ENCODE peak calls at places on chromosomes 6 and 20, in eight cellular contexts. A is Peyer's patch, X is fibroblast of pulmonary artery, L is suprapubic skin, C is astrocyte, D is astrocyte of the spinal cord, G is heart right ventricle, N is foreskin fibroblast. Y is an unnamed sample.

GRCh38 chr6:106882133-106882532 is 92.4 kb downstream of the CD24 start:
- DNase-seq in D (no peak), L (no peak), C (no peak), G (no peak), N (no peak), A (no peak), X (no peak), Y (no peak)

GRCh38 chr6:142881771-142882170 is 63.2 kb downstream of the HIVEP2 start:
- DNase-seq in A (no peak), L (no peak), X (no peak), C (no peak), G (no peak), D (no peak), N (no peak), Y (no peak)

GRCh38 chr6:63802606-63803206 is 167.1 kb downstream of the PHF3 start:
- DNase-seq in N (peak), A (no peak), D (peak), X (peak), C (no peak), L (no peak), G (no peak), Y (peak)

GRCh38 chr20:49424536-49424935 is 57.9 kb downstream of the KCNB1 start:
- DNase-seq in C (peak), L (no peak), D (no peak), N (no peak), G (peak), X (no peak), A (no peak), Y (peak)

GRCh38 chr6:37456126-37456525 is 23.1 kb downstream of the CMTR1 start:
- DNase-seq in D (peak), N (peak), G (no peak), L (no peak), A (no peak), X (peak), C (peak), Y (peak)

GRCh38 chr20:43755390-43755789 is 28.6 kb upstream of the GTSF1L start:
- DNase-seq in D (peak), G (no peak), N (peak), X (peak), L (no peak), A (no peak), C (peak), Y (peak)

GRCh38 chr6:131443014-131443413 is 130.0 kb upstream of the ARG1 start:
- DNase-seq in D (no peak), N (no peak), X (no peak), G (no peak), L (no peak), A (no peak), C (no peak), Y (no peak)

GRCh38 chr6:5497896-5498578 is 236.7 kb downstream of the FARS2 start:
- DNase-seq in X (peak), C (peak), L (no peak), N (peak), A (no peak), D (peak), G (no peak), Y (peak)

GRCh38 chr6:15654250-15654649 is 8.6 kb downstream of the DTNBP1 start:
- DNase-seq in D (no peak), N (no peak), A (no peak), G (no peak), C (no peak), L (no peak), X (no peak), Y (peak)

GRCh38 chr20:22928679-22929078 is 106.4 kb upstream of the SSTR4 start:
- DNase-seq in L (no peak), A (no peak), C (no peak), N (no peak), D (no peak), G (no peak), X (no peak), Y (no peak)

GRCh38 chr6:7545509-7546369 is 4.3 kb downstream of the DSP start:
- DNase-seq in N (no peak), G (no peak), C (no peak), X (no peak), A (no peak), L (no peak), D (no peak), Y (no peak)

GRCh38 chr20:58160451-58161051 is 67.9 kb downstream of the ANKRD60 start:
- DNase-seq in A (no peak), X (no peak), N (peak), C (peak), G (no peak), D (peak), L (no peak), Y (peak)

GRCh38 chr20:41137412-41138216 is at the start of gene PLCG1:
- DNase-seq in C (peak), L (peak), X (peak), N (peak), D (peak), G (peak), A (peak), Y (peak)

GRCh38 chr6:31114970-31115849 is 610 bp downstream of the PSORS1C1 start:
- DNase-seq in G (no peak), N (peak), X (peak), D (peak), C (peak), A (no peak), L (no peak), Y (peak)

GRCh38 chr6:135722679-135723078 is 128.8 kb upstream of the PDE7B start:
- DNase-seq in C (peak), G (no peak), N (peak), X (peak), L (no peak), D (peak), A (no peak), Y (peak)

GRCh38 chr20:33789109-33789857 is 21.9 kb upstream of the CHMP4B start:
- DNase-seq in C (peak), X (peak), N (peak), L (no peak), D (peak), G (peak), A (peak), Y (peak)

GRCh38 chr6:117497237-117497636 is 14.8 kb downstream of the DCBLD1 start:
- DNase-seq in D (no peak), C (no peak), A (no peak), X (no peak), N (no peak), L (no peak), G (no peak), Y (no peak)

GRCh38 chr6:72810571-72811280 is 188.9 kb downstream of the KCNQ5 start:
- DNase-seq in N (peak), C (no peak), A (no peak), L (no peak), X (no peak), G (no peak), D (no peak), Y (no peak)

GRCh38 chr6:125812394-125813231 is 21.9 kb downstream of the NCOA7 start:
- DNase-seq in C (peak), X (peak), G (no peak), L (no peak), D (peak), N (peak), A (no peak), Y (peak)

GRCh38 chr6:20432692-20433091 is 31.0 kb downstream of the E2F3 start:
- DNase-seq in D (no peak), N (no peak), L (no peak), C (no peak), A (no peak), X (no peak), G (no peak), Y (no peak)

GRCh38 chr6:139308284-139308916 is 16.6 kb upstream of the TXLNB start:
- DNase-seq in G (no peak), X (peak), D (peak), L (no peak), A (no peak), N (peak), C (peak), Y (no peak)

GRCh38 chr20:36745234-36745926 is 510 bp downstream of the NDRG3 start:
- DNase-seq in X (no peak), N (no peak), G (peak), C (no peak), A (no peak), L (no peak), D (peak), Y (no peak)

GRCh38 chr6:96832780-96833179 is 4.5 kb downstream of the GPR63 start:
- DNase-seq in A (no peak), X (no peak), D (no peak), G (no peak), C (no peak), L (no peak), N (no peak), Y (no peak)

GRCh38 chr6:96837138-96837971 is at the start of gene GPR63:
- DNase-seq in G (peak), X (peak), D (peak), A (peak), L (peak), C (peak), N (peak), Y (peak)

GRCh38 chr6:96836579-96837137 is 619 bp downstream of the GPR63 start:
- DNase-seq in L (no peak), D (peak), G (no peak), C (no peak), N (peak), A (no peak), X (peak), Y (no peak)

GRCh38 chr6:96834070-96834469 is 3.2 kb downstream of the GPR63 start:
- DNase-seq in D (no peak), N (peak), X (no peak), C (no peak), A (no peak), G (no peak), L (no peak), Y (no peak)
- TF ChIP-seq CTCF in D (no peak), N (no peak), X (no peak), C (no peak), A (no peak), G (no peak), L (no peak), Y (no peak)

GRCh38 chr20:64044484-64045247 is 4.8 kb downstream of the SOX18 start:
- DNase-seq in A (no peak), D (peak), G (peak), X (peak), L (no peak), N (peak), C (no peak), Y (peak)
- H3K4me3 ChIP-seq in A (no peak), D (no peak), G (peak), X (no peak), L (no peak), N (no peak), C (no peak), Y (no peak)

GRCh38 chr6:1991332-1991878 is 254.0 kb downstream of the GMDS start:
- DNase-seq in D (no peak), G (no peak), X (no peak), N (no peak), L (no peak), A (no peak), C (no peak), Y (no peak)

GRCh38 chr6:2000962-2001361 is 244.4 kb downstream of the GMDS start:
- DNase-seq in A (no peak), D (no peak), G (no peak), C (no peak), N (no peak), X (no peak), L (no peak), Y (no peak)

GRCh38 chr6:1993049-1993448 is 252.4 kb downstream of the GMDS start:
- DNase-seq in G (no peak), C (peak), D (peak), A (no peak), N (peak), X (no peak), L (no peak), Y (peak)

GRCh38 chr6:1997702-1998101 is 247.7 kb downstream of the GMDS start:
- DNase-seq in G (no peak), X (no peak), A (no peak), N (no peak), L (no peak), C (no peak), D (no peak), Y (no peak)

GRCh38 chr6:1995521-1996110 is 249.8 kb downstream of the GMDS start:
- DNase-seq in C (peak), G (no peak), D (peak), A (no peak), X (no peak), L (no peak), N (peak), Y (peak)
- TF ChIP-seq CTCF in C (no peak), G (no peak), D (no peak), A (no peak), X (no peak), L (no peak), N (no peak), Y (no peak)

DNA sequence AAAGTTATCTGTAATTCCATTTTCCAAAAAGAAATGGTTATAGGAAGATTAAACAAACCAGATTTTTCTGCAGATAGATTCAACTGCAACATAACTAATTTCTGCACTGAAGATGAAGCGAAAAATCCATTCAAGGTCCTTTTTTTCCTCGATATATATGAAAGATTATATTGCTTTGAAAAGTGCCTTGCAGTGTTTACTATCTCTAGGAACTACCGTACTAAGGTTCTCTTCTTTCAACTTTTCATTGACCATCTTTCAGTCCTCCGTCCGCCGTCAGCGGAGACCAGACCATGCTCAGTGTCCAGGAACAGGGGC is 545 bp downstream of the ZNF322 start:
- DNase-seq in G (no peak), A (no peak), X (no peak), C (no peak), L (no peak), N (no peak), D (no peak), Y (no peak)
- H3K4me3 ChIP-seq in G (peak), A (peak), X (peak), C (peak), L (peak), N (peak), D (peak), Y (peak)

DNA sequence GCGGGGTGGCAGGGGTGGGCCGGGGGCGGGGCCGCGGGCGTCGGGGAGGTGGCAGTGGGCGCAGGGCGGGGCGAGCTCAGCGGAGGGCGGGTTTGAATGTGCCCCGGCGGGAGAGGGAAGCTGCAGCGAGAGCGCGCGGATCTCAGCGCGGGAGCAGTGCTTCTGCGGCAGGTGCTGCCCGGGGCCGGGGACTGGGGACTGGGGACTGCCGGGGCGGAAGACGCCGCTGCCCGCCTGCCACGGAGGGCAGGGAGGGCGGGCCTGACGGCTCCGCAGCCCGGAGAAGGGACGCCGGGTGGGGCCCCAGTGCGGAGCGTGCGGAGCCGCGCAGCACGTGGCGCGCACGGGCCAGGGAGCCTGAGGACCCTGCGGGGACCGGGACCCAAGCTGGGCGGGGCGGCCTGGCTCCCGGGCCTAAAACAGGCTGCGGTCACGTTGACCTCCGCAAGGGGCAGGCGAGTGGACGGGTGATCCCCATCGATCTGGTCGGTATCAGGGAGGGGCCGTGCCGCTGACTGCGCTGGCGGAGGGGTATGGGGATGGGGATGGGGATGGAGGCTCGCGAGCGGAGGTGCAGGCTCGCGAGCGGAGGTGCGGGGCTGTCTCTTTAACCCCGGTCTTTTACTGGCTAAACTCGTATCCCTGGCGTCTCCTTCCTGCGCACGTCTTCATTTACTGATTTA is at the start of gene SLC29A1:
- DNase-seq in A (peak), G (peak), L (no peak), D (peak), C (no peak), X (peak), N (peak), Y (no peak)
- TF ChIP-seq CTCF in A (peak), G (no peak), L (no peak), D (no peak), C (no peak), X (no peak), N (no peak), Y (peak)

GRCh38 chr6:151381722-151382121 is 9.6 kb downstream of the ZBTB2 start:
- DNase-seq in X (no peak), A (no peak), C (no peak), G (no peak), L (no peak), D (no peak), N (no peak), Y (no peak)

GRCh38 chr6:151376440-151376839 is 14.9 kb downstream of the ZBTB2 start:
- DNase-seq in C (no peak), A (no peak), L (no peak), D (no peak), N (no peak), G (no peak), X (no peak), Y (no peak)

GRCh38 chr6:151380848-151381205 is 10.5 kb downstream of the ZBTB2 start:
- DNase-seq in D (no peak), C (no peak), A (no peak), N (no peak), L (no peak), X (no peak), G (no peak), Y (no peak)

GRCh38 chr6:151377095-151377494 is 14.3 kb downstream of the ZBTB2 start:
- DNase-seq in D (no peak), L (no peak), A (no peak), X (no peak), C (no peak), N (no peak), G (no peak), Y (no peak)

DNA sequence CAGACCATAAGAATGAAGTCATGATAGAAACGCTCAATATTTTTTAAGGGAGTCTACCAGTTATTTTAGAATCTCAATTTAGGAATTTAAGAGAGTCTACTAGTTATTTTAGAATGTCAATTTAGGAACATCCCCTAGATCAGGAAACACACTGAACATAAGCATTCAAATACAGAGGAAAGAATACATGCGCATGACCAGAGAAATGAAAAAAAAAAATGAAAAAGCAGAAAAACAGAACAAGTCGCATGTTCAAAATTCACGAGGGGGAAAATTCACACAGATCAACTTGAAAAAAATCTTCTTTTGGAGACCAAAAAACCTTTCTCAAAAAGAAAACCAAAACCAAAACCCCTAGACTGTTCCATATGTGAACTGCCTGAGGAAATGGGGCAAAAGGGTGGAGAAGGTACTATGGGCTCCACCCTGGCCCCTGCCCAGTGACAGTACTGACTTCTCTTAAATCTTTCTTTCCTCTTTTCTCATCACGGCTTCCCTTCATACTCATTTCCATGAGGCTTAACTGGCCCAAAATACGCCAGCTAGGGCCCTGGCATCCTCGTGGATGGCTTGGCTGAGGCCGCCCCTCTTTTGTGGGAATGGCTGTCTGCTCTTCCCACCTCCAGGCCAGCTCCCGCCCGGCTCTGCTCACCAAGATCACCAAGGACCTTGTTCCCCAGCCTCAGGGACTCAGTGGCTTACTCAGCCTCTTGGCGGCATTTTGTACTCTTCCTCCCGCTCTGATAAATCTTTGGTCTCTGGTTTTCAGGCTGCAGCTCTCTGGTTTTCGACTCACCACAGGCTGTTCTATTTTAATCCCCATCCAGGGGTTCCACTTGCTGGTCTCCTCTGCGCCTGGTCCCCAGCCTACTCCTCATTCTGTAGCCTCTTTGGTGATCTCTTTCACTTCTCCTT is 11.2 kb downstream of the ZBTB2 start:
- DNase-seq in C (no peak), N (no peak), G (no peak), X (no peak), A (no peak), D (no peak), L (no peak), Y (no peak)
- H3K4me3 ChIP-seq in C (no peak), N (no peak), G (no peak), X (no peak), A (no peak), D (no peak), L (peak), Y (peak)

GRCh38 chr20:2729791-2730190 is 37.2 kb downstream of the EBF4 start:
- DNase-seq in D (no peak), L (no peak), G (no peak), A (no peak), N (no peak), C (peak), X (peak), Y (peak)
- TF ChIP-seq CTCF in D (no peak), L (no peak), G (no peak), A (no peak), N (no peak), C (no peak), X (no peak), Y (no peak)

GRCh38 chr6:18503588-18504231 is 116.6 kb downstream of the RNF144B start:
- DNase-seq in G (peak), C (peak), L (no peak), A (peak), X (peak), D (peak), N (peak), Y (peak)
- H3K4me3 ChIP-seq in G (peak), C (peak), L (peak), A (no peak), X (peak), D (peak), N (peak), Y (peak)

DNA sequence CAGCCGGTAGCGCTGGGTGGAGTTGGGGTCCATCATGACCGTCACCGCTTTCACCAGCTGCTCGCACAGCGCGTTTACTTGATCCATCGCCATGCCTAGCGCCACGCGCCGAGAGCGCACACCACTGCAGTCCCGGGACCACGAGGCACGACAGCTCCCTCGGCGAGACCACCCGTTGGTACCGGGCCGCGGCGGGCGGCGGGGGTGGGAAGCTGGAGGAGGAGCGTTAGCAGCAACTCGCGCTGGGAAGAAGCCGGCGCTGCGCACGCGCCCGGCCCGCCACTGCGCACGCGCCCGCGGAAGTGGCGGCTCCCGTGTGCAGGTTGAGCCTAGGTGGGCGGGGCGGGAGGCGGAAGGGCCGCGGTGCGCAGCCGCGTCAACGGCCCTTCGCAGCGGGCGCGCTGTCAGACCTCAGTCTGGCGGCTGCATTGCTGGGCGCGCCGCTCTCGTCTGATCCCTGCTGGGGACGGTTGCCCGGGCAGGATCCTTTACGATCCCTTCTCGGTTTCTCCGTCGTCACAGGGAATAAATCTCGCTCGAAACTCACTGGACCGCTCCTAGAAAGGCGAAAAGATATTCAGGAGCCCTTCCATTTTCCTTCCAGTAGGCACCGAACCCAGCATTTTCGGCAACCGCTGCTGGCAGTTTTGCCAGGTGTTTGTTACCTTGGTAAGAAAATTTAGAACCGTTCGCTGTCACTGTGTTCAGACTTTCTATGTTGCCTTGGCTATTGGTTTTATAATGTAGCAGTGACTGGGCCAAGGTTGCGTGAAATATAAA is at the start of the genes POLH and XPO5:
- DNase-seq in C (peak), D (peak), A (peak), N (peak), G (peak), L (peak), X (peak), Y (peak)
- TF ChIP-seq CTCF in C (no peak), D (peak), A (no peak), N (no peak), G (no peak), L (peak), X (no peak), Y (peak)

GRCh38 chr6:150068173-150068785 is 642 bp downstream of the ULBP3 start:
- DNase-seq in D (no peak), L (no peak), C (no peak), X (no peak), N (no peak), A (no peak), G (no peak), Y (no peak)
- H3K4me3 ChIP-seq in D (peak), L (peak), C (peak), X (peak), N (peak), A (peak), G (peak), Y (peak)

Y was measured in AG10803.